ENCODE peak calls at places on chromosomes 2 and 18, in eight cellular contexts. K is WTC11, A is coronary artery, W is nucleus accumbens, Z is activated T-cell treated with anti-CD3 and anti-CD28 coated beads for 1 hour, P is neuronal stem cell, X is M059J, C is GM23248. Y is an unnamed sample.

GRCh38 chr2:100893753-100894530 is 74.0 kb downstream of the NPAS2 start:
- DNase-seq in P (no peak), K (no peak), C (no peak), A (no peak), Z (no peak), W (no peak), X (peak; percentile 72), Y (no peak)

GRCh38 chr2:189337648-189338047 is 103.6 kb upstream of the WDR75 start:
- DNase-seq in A (no peak), Z (no peak), P (no peak), K (no peak), C (peak; percentile 75), X (peak; percentile 52), W (no peak), Y (peak; percentile 95)

GRCh38 chr2:188327518-188328205 is 36.0 kb downstream of the GULP1 start:
- DNase-seq in P (no peak), W (no peak), A (no peak), X (no peak), Z (no peak), K (no peak), C (no peak), Y (peak; percentile 37)

GRCh38 chr18:46946656-46947282 is 29.4 kb downstream of the KATNAL2 start:
- DNase-seq in A (peak; percentile 82), W (peak; percentile 82), K (peak; percentile 92), C (peak; percentile 82), X (peak; percentile 12), Z (peak; percentile 16), P (peak; percentile 90), Y (peak; percentile 85)

GRCh38 chr2:203396667-203397066 is 68.5 kb downstream of the ABI2 start:
- DNase-seq in X (no peak), C (no peak), P (no peak), W (no peak), K (peak; percentile 66), Z (no peak), A (no peak), Y (no peak)

GRCh38 chr18:36350839-36351474 is 53.4 kb downstream of the FHOD3 start:
- DNase-seq in A (peak; percentile 28), W (no peak), P (no peak), C (no peak), X (no peak), K (no peak), Z (no peak), Y (no peak)

GRCh38 chr18:76565238-76566173 is 70.5 kb upstream of the ZNF516 start:
- DNase-seq in K (peak; percentile 60), X (peak; percentile 90), P (peak; percentile 75), W (no peak), A (no peak), Z (no peak), C (peak; percentile 96), Y (peak; percentile 97)

GRCh38 chr18:25830787-25831186 is 259.6 kb downstream of the SS18 start:
- DNase-seq in P (no peak), A (no peak), X (peak; percentile 96), C (peak; percentile 90), Z (no peak), K (no peak), W (no peak), Y (peak; percentile 87)

GRCh38 chr18:59881728-59882685 is 17.8 kb upstream of the PMAIP1 start:
- DNase-seq in A (no peak), C (peak; percentile 60), P (no peak), K (no peak), Z (no peak), W (no peak), X (peak; percentile 94), Y (peak; percentile 43)

GRCh38 chr2:75495862-75496261 is 64.9 kb downstream of the EVA1A start:
- DNase-seq in Z (no peak), W (no peak), P (no peak), A (no peak), C (no peak), X (no peak), K (no peak), Y (no peak)

GRCh38 chr2:239275037-239275685 is 125.7 kb downstream of the HDAC4 start:
- DNase-seq in W (no peak), Z (peak; percentile 62), P (no peak), K (no peak), X (peak; percentile 95), C (peak; percentile 99), A (peak; percentile 95), Y (peak; percentile 99)

GRCh38 chr2:218837495-218837894 is 5.9 kb upstream of the PRKAG3 start:
- DNase-seq in C (no peak), A (no peak), W (no peak), P (no peak), K (no peak), X (no peak), Z (no peak), Y (no peak)

GRCh38 chr2:168611896-168612650 is 156.0 kb downstream of the CERS6 start:
- DNase-seq in X (no peak), W (no peak), K (no peak), P (no peak), A (no peak), C (no peak), Z (no peak), Y (no peak)

GRCh38 chr2:11477994-11478393 is 12.0 kb upstream of the E2F6 start:
- DNase-seq in A (no peak), X (peak; percentile 77), W (peak; percentile 68), P (peak; percentile 91), K (peak; percentile 96), C (peak; percentile 89), Z (peak; percentile 86), Y (peak; percentile 88)

GRCh38 chr2:240957656-240958365 is 40.6 kb upstream of the SNED1 start:
- DNase-seq in P (no peak), A (peak; percentile 59), K (no peak), C (peak; percentile 60), X (no peak), W (no peak), Z (no peak), Y (no peak)

GRCh38 chr18:22494771-22495170 is 77.1 kb upstream of the CTAGE1 start:
- DNase-seq in W (no peak), K (no peak), A (no peak), Z (no peak), C (peak; percentile 76), P (no peak), X (peak; percentile 72), Y (peak; percentile 77)

GRCh38 chr18:25005602-25006375 is 346.2 kb downstream of the ZNF521 start:
- DNase-seq in X (peak; percentile 11), K (no peak), P (no peak), A (no peak), W (no peak), C (peak; percentile 41), Z (no peak), Y (peak; percentile 66)

GRCh38 chr2:26243643-26244478 is 571 bp downstream of the HADHA start:
- DNase-seq in Z (no peak), W (no peak), K (no peak), A (no peak), C (peak; percentile 58), X (peak; percentile 40), P (peak; percentile 37), Y (peak; percentile 42)

GRCh38 chr2:12816379-12817306 is 99.9 kb downstream of the TRIB2 start:
- DNase-seq in A (no peak), W (no peak), Z (no peak), K (no peak), C (peak; percentile 75), X (peak; percentile 86), P (no peak), Y (peak; percentile 88)

GRCh38 chr2:171723724-171724683 is 36.7 kb downstream of the DYNC1I2 start:
- DNase-seq in A (no peak), P (peak; percentile 26), Z (no peak), K (peak; percentile 28), X (peak; percentile 37), C (no peak), W (peak; percentile 2), Y (peak; percentile 34)

GRCh38 chr2:182504903-182505302 is 78.1 kb upstream of the PDE1A start:
- DNase-seq in W (no peak), X (peak; percentile 51), K (no peak), C (peak; percentile 88), Z (no peak), A (no peak), P (no peak), Y (peak; percentile 84)

GRCh38 chr2:18752022-18752493 is 162.7 kb upstream of the NT5C1B start:
- DNase-seq in P (no peak), Z (no peak), C (peak; percentile 7), K (no peak), A (no peak), X (no peak), W (no peak), Y (peak; percentile 75)

GRCh38 chr2:237885171-237885930 is 25.9 kb downstream of the RAMP1 start:
- DNase-seq in X (no peak), W (no peak), P (no peak), C (no peak), A (no peak), Z (no peak), K (no peak), Y (no peak)

GRCh38 chr2:74333175-74333574 is 10.0 kb downstream of the SLC4A5 start:
- DNase-seq in X (peak; percentile 45), W (no peak), Z (no peak), A (no peak), C (peak; percentile 67), P (no peak), K (peak; percentile 54), Y (peak; percentile 53)

GRCh38 chr2:157785200-157785599 is 90.9 kb downstream of the ACVR1 start:
- DNase-seq in P (no peak), A (no peak), Z (no peak), C (peak; percentile 20), K (no peak), W (no peak), X (peak; percentile 32), Y (peak; percentile 37)

GRCh38 chr2:31235504-31235902 is 1.6 kb downstream of the EHD3 start:
- DNase-seq in W (no peak), K (no peak), X (peak; percentile 90), P (no peak), Z (no peak), A (peak; percentile 60), C (peak; percentile 93), Y (peak; percentile 90)

GRCh38 chr2:200352631-200353030 is 46.1 kb downstream of the SPATS2L start:
- DNase-seq in W (no peak), X (peak; percentile 67), P (peak; percentile 30), Z (no peak), A (no peak), K (no peak), C (peak; percentile 35), Y (peak; percentile 31)

GRCh38 chr2:40260437-40260836 is 191.5 kb downstream of the SLC8A1 start:
- DNase-seq in X (peak; percentile 10), A (no peak), K (no peak), Z (no peak), W (no peak), P (no peak), C (no peak), Y (peak; percentile 35)

GRCh38 chr18:37335337-37335736 is 230.3 kb downstream of the CELF4 start:
- DNase-seq in X (peak; percentile 45), W (no peak), P (no peak), Z (no peak), K (peak; percentile 29), C (peak; percentile 21), A (no peak), Y (peak; percentile 15)

GRCh38 chr2:54067851-54068375 is 47.5 kb upstream of the ACYP2 start:
- DNase-seq in K (no peak), C (peak; percentile 21), P (no peak), Z (no peak), A (no peak), W (no peak), X (peak; percentile 39), Y (peak; percentile 39)

GRCh38 chr2:5590836-5591235 is 101.3 kb upstream of the SOX11 start:
- DNase-seq in C (no peak), X (no peak), A (no peak), K (no peak), P (no peak), W (no peak), Z (no peak), Y (no peak)

GRCh38 chr2:13758412-13758811 is 874.1 kb upstream of the LRATD1 start:
- DNase-seq in P (no peak), C (no peak), X (no peak), K (no peak), Z (no peak), W (no peak), A (no peak), Y (no peak)

GRCh38 chr2:1887915-1888314 is 143.6 kb upstream of the PXDN start:
- DNase-seq in C (peak; percentile 38), Z (no peak), P (no peak), W (no peak), K (no peak), A (no peak), X (peak; percentile 15), Y (no peak)

GRCh38 chr2:11631462-11631861 is 38.5 kb downstream of the NTSR2 start:
- DNase-seq in A (no peak), W (no peak), C (peak; percentile 7), X (peak; percentile 4), K (no peak), Z (no peak), P (no peak), Y (peak; percentile 10)

Y was measured in fibroblast of mammary gland.